ENCODE peak calls at places on chromosomes 11 and 22, in six cellular contexts. One of them, this sample, is unnamed.

GRCh38 chr11:88414385-88414861 is 76.9 kb upstream of the CTSC start:
- DNase-seq in H1: no peak
- DNase-seq in GM12878: no peak
- DNase-seq in K562: peak
- DNase-seq in HCT116: no peak
- DNase-seq in HepG2: no peak
- DNase-seq in this sample: no peak

GRCh38 chr11:86692317-86692716 is 19.9 kb upstream of the ME3 start:
- DNase-seq in K562: no peak
- DNase-seq in GM12878: no peak
- DNase-seq in HCT116: no peak
- DNase-seq in H1: no peak
- DNase-seq in HepG2: no peak
- DNase-seq in this sample: no peak

GRCh38 chr11:21861314-21861713 is 331.6 kb upstream of the ANO5 start:
- DNase-seq in H1: no peak
- DNase-seq in HepG2: no peak
- DNase-seq in HCT116: no peak
- DNase-seq in K562: no peak
- DNase-seq in GM12878: no peak
- DNase-seq in this sample: peak

GRCh38 chr11:44065161-44065571 is 904 bp upstream of the ACCS start:
- DNase-seq in GM12878: no peak
- DNase-seq in H1: peak
- DNase-seq in HCT116: no peak
- DNase-seq in HepG2: no peak
- DNase-seq in K562: no peak
- DNase-seq in this sample: no peak

GRCh38 chr11:122721201-122721963 is 65.9 kb downstream of the UBASH3B start:
- DNase-seq in K562: no peak
- DNase-seq in GM12878: no peak
- DNase-seq in H1: no peak
- DNase-seq in HepG2: no peak
- DNase-seq in HCT116: no peak
- DNase-seq in this sample: no peak

GRCh38 chr22:36088292-36088691 is 59.7 kb upstream of the RBFOX2 start:
- DNase-seq in K562: no peak
- DNase-seq in HCT116: no peak
- DNase-seq in HepG2: no peak
- DNase-seq in GM12878: no peak
- DNase-seq in H1: no peak
- DNase-seq in this sample: no peak

GRCh38 chr11:18608373-18608772 is 8.8 kb downstream of the MISFA start:
- DNase-seq in K562: peak
- DNase-seq in GM12878: no peak
- DNase-seq in HCT116: no peak
- DNase-seq in H1: no peak
- DNase-seq in HepG2: no peak
- DNase-seq in this sample: no peak

GRCh38 chr11:64629796-64630562 is 39.0 kb downstream of the SLC22A12 start:
- DNase-seq in GM12878: no peak
- DNase-seq in H1: peak
- DNase-seq in K562: peak
- DNase-seq in HepG2: no peak
- DNase-seq in HCT116: peak
- DNase-seq in this sample: no peak

GRCh38 chr11:46385169-46386004 is 3.9 kb downstream of the MDK start:
- DNase-seq in HepG2: no peak
- DNase-seq in GM12878: no peak
- DNase-seq in H1: no peak
- DNase-seq in HCT116: no peak
- DNase-seq in K562: no peak
- DNase-seq in this sample: no peak

GRCh38 chr11:84607975-84608787 is 1019.0 kb downstream of the DLG2 start:
- DNase-seq in H1: no peak
- DNase-seq in HepG2: no peak
- DNase-seq in K562: no peak
- DNase-seq in GM12878: no peak
- DNase-seq in HCT116: no peak
- DNase-seq in this sample: peak

GRCh38 chr11:29271616-29272015 is 745.2 kb downstream of the KCNA4 start:
- DNase-seq in K562: no peak
- DNase-seq in H1: no peak
- DNase-seq in GM12878: no peak
- DNase-seq in HCT116: no peak
- DNase-seq in HepG2: no peak
- DNase-seq in this sample: no peak

GRCh38 chr11:44575962-44576361 is 10.5 kb downstream of the CD82 start:
- DNase-seq in GM12878: no peak
- DNase-seq in H1: no peak
- DNase-seq in HCT116: no peak
- DNase-seq in K562: no peak
- DNase-seq in HepG2: no peak
- DNase-seq in this sample: no peak

GRCh38 chr22:41565403-41566054 is 4.7 kb downstream of the CSDC2 start:
- DNase-seq in HCT116: peak
- DNase-seq in H1: no peak
- DNase-seq in HepG2: peak
- DNase-seq in K562: peak
- DNase-seq in GM12878: no peak
- DNase-seq in this sample: no peak
- TF ChIP-seq JUND in HCT116: peak
- TF ChIP-seq JUND in H1: no peak
- TF ChIP-seq JUND in HepG2: no peak
- TF ChIP-seq JUND in K562: peak
- TF ChIP-seq JUND in GM12878: no peak
- TF ChIP-seq JUND in this sample: no peak

GRCh38 chr11:131688056-131688693 is 317.8 kb downstream of the NTM start:
- DNase-seq in H1: peak
- DNase-seq in GM12878: no peak
- DNase-seq in HCT116: no peak
- DNase-seq in HepG2: peak
- DNase-seq in K562: peak
- DNase-seq in this sample: peak
- TF ChIP-seq JUND in H1: no peak
- TF ChIP-seq JUND in GM12878: no peak
- TF ChIP-seq JUND in HCT116: no peak
- TF ChIP-seq JUND in HepG2: no peak
- TF ChIP-seq JUND in K562: no peak
- TF ChIP-seq JUND in this sample: no peak

GRCh38 chr11:102868359-102868758 is 6.4 kb downstream of the MMP12 start:
- DNase-seq in H1: no peak
- DNase-seq in GM12878: no peak
- DNase-seq in K562: no peak
- DNase-seq in HepG2: no peak
- DNase-seq in HCT116: no peak
- DNase-seq in this sample: no peak
- TF ChIP-seq JUND in H1: no peak
- TF ChIP-seq JUND in GM12878: no peak
- TF ChIP-seq JUND in K562: no peak
- TF ChIP-seq JUND in HepG2: no peak
- TF ChIP-seq JUND in HCT116: no peak
- TF ChIP-seq JUND in this sample: no peak

GRCh38 chr11:73252577-73253191 is 19.5 kb upstream of the P2RY6 start:
- DNase-seq in HepG2: no peak
- DNase-seq in GM12878: no peak
- DNase-seq in K562: no peak
- DNase-seq in HCT116: peak
- DNase-seq in H1: no peak
- DNase-seq in this sample: peak
- TF ChIP-seq JUND in HepG2: no peak
- TF ChIP-seq JUND in GM12878: no peak
- TF ChIP-seq JUND in K562: no peak
- TF ChIP-seq JUND in HCT116: no peak
- TF ChIP-seq JUND in H1: no peak
- TF ChIP-seq JUND in this sample: no peak

GRCh38 chr11:33701831-33702230 is 1.2 kb upstream of the C11orf91 start:
- DNase-seq in HepG2: no peak
- DNase-seq in HCT116: no peak
- DNase-seq in GM12878: no peak
- DNase-seq in H1: no peak
- DNase-seq in K562: no peak
- DNase-seq in this sample: peak
- TF ChIP-seq JUND in HepG2: no peak
- TF ChIP-seq JUND in HCT116: no peak
- TF ChIP-seq JUND in GM12878: no peak
- TF ChIP-seq JUND in H1: no peak
- TF ChIP-seq JUND in K562: no peak
- TF ChIP-seq JUND in this sample: no peak

GRCh38 chr11:62054484-62055121 is 69.2 kb upstream of the INCENP start:
- DNase-seq in HCT116: peak
- DNase-seq in K562: peak
- DNase-seq in HepG2: peak
- DNase-seq in H1: no peak
- DNase-seq in GM12878: no peak
- DNase-seq in this sample: no peak
- TF ChIP-seq JUND in HCT116: no peak
- TF ChIP-seq JUND in K562: peak
- TF ChIP-seq JUND in HepG2: no peak
- TF ChIP-seq JUND in H1: no peak
- TF ChIP-seq JUND in GM12878: no peak
- TF ChIP-seq JUND in this sample: no peak

GRCh38 chr22:45231293-45231692 is 9.4 kb downstream of the KIAA0930 start:
- DNase-seq in HCT116: no peak
- DNase-seq in GM12878: no peak
- DNase-seq in K562: no peak
- DNase-seq in H1: no peak
- DNase-seq in HepG2: no peak
- DNase-seq in this sample: no peak

GRCh38 chr22:45230026-45230845 is 10.5 kb downstream of the KIAA0930 start:
- DNase-seq in H1: no peak
- DNase-seq in GM12878: no peak
- DNase-seq in K562: no peak
- DNase-seq in HCT116: no peak
- DNase-seq in HepG2: no peak
- DNase-seq in this sample: no peak

GRCh38 chr22:45227645-45228400 is 12.9 kb downstream of the KIAA0930 start:
- DNase-seq in HepG2: no peak
- DNase-seq in K562: no peak
- DNase-seq in GM12878: no peak
- DNase-seq in H1: no peak
- DNase-seq in HCT116: no peak
- DNase-seq in this sample: no peak

GRCh38 chr22:45228401-45228754 is 12.3 kb downstream of the KIAA0930 start:
- DNase-seq in GM12878: no peak
- DNase-seq in HCT116: no peak
- DNase-seq in H1: no peak
- DNase-seq in HepG2: no peak
- DNase-seq in K562: no peak
- DNase-seq in this sample: no peak

GRCh38 chr22:45229181-45229580 is 11.5 kb downstream of the KIAA0930 start:
- DNase-seq in H1: no peak
- DNase-seq in GM12878: no peak
- DNase-seq in HepG2: no peak
- DNase-seq in HCT116: no peak
- DNase-seq in K562: no peak
- DNase-seq in this sample: no peak
- TF ChIP-seq JUND in H1: no peak
- TF ChIP-seq JUND in GM12878: no peak
- TF ChIP-seq JUND in HepG2: no peak
- TF ChIP-seq JUND in HCT116: no peak
- TF ChIP-seq JUND in K562: no peak
- TF ChIP-seq JUND in this sample: no peak

GRCh38 chr22:40509401-40510134 is 127.0 kb downstream of the MRTFA start:
- DNase-seq in HCT116: no peak
- DNase-seq in H1: no peak
- DNase-seq in GM12878: no peak
- DNase-seq in K562: no peak
- DNase-seq in HepG2: no peak
- DNase-seq in this sample: no peak
- TF ChIP-seq JUND in HCT116: no peak
- TF ChIP-seq JUND in H1: no peak
- TF ChIP-seq JUND in GM12878: no peak
- TF ChIP-seq JUND in K562: no peak
- TF ChIP-seq JUND in HepG2: no peak
- TF ChIP-seq JUND in this sample: no peak

DNA sequence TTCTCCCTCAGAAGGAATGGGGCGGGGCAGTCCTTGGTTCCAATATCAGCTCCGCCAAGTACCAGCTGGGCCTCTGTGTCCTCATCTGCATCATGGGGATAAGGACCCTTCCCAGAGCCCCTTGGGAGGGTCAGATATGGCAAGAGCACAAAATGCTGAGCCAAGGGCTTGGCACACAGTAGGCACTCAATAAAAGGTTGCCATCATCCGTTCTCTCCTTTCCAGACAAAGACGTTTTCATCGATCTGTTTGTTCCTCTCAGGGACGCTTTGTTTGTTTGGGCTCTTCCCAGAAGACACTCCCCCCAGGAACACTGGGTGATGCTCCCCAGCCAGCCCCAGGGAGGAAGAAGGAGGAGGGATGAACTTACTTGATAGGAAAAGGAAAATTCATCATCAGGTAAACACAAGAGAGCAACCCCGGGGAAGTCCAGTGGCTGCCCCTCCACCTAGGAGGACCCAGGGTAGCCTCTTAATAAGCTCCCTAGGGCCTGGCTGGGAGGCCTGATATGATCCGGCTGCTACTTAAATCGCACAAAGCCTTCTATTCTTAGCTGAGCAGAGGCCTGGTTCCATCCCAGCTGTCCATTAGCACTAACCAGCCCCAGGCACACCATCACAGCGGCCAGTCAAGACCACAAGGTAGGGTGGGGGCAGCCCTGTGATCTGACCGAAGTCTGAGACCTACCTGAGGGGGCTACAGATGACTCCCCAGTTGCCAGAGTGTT is 19.6 kb downstream of the GDPD5 start:
- DNase-seq in HepG2: no peak
- DNase-seq in HCT116: no peak
- DNase-seq in GM12878: no peak
- DNase-seq in K562: no peak
- DNase-seq in H1: no peak
- DNase-seq in this sample: no peak
- TF ChIP-seq JUND in HepG2: no peak
- TF ChIP-seq JUND in HCT116: no peak
- TF ChIP-seq JUND in GM12878: no peak
- TF ChIP-seq JUND in K562: no peak
- TF ChIP-seq JUND in H1: no peak
- TF ChIP-seq JUND in this sample: no peak

This sample was measured in T47D.